ENCODE peak calls at places on chromosomes 6 and 20, in six cellular contexts. I is AML-193; N is left lung; F is T-helper 2 cell; G is CD4-positive, alpha-beta T cell; Q is stimulated activated CD4-positive, alpha-beta T cell treated with anti-CD3 and anti-CD28 coated beads, Interleukin-1b, Interleukin-23, amount 100 ng/mL, for 1 hour. T is an unnamed sample.

GRCh38 chr20:2767768-2768631 is 32.4 kb downstream of the CPXM1 start:
- DNase-seq in N (peak), Q (no peak), F (no peak), G (no peak), I (no peak), T (no peak)

GRCh38 chr6:100078509-100078908 is 84.5 kb upstream of the MCHR2 start:
- DNase-seq in I (no peak), G (no peak), F (peak), N (no peak), Q (no peak), T (no peak)

GRCh38 chr20:44644384-44645131 is 6.9 kb downstream of the ADA start:
- DNase-seq in F (peak), G (peak), Q (no peak), I (no peak), N (no peak), T (peak)

GRCh38 chr6:119340766-119341487 is 8.6 kb downstream of the MAN1A1 start:
- DNase-seq in G (no peak), F (peak), N (no peak), Q (no peak), I (no peak), T (no peak)

GRCh38 chr6:46130665-46131064 is 876 bp downstream of the ENPP4 start:
- DNase-seq in Q (no peak), N (no peak), G (no peak), I (peak), F (peak), T (no peak)

GRCh38 chr6:148885154-148885870 is 138.5 kb downstream of the UST start:
- DNase-seq in Q (no peak), G (no peak), F (no peak), N (no peak), I (no peak), T (no peak)

GRCh38 chr6:146913842-146914562 is 290.2 kb upstream of the STXBP5 start:
- DNase-seq in N (peak), I (no peak), G (no peak), F (peak), Q (no peak), T (peak)

GRCh38 chr6:20952605-20953004 is 418.3 kb downstream of the CDKAL1 start:
- DNase-seq in Q (no peak), F (no peak), N (no peak), I (no peak), G (no peak), T (no peak)

GRCh38 chr6:44016131-44016870 is 111.0 kb downstream of the MRPL14 start:
- DNase-seq in Q (no peak), G (no peak), I (no peak), N (no peak), F (no peak), T (no peak)

GRCh38 chr20:9301129-9302072 is 213.0 kb upstream of the LAMP5 start:
- DNase-seq in G (no peak), N (no peak), I (no peak), Q (no peak), F (no peak), T (no peak)

GRCh38 chr6:23414204-23414501 is 711.9 kb upstream of the NRSN1 start:
- DNase-seq in G (no peak), F (no peak), Q (no peak), N (no peak), I (no peak), T (no peak)

GRCh38 chr20:59222982-59223610 is 59.5 kb downstream of the ZNF831 start:
- DNase-seq in N (no peak), G (no peak), Q (no peak), I (no peak), F (no peak), T (no peak)

GRCh38 chr20:44734938-44735337 is 10.7 kb upstream of the KCNK15 start:
- DNase-seq in N (no peak), F (no peak), G (no peak), Q (no peak), I (no peak), T (no peak)

GRCh38 chr6:71309666-71310065 is 21.1 kb downstream of the OGFRL1 start:
- DNase-seq in Q (no peak), G (no peak), F (no peak), N (no peak), I (no peak), T (no peak)

GRCh38 chr6:122033564-122034181 is 365.8 kb upstream of the HSF2 start:
- DNase-seq in F (peak), N (no peak), Q (no peak), I (peak), G (no peak), T (no peak)

T was measured in activated CD4-positive, alpha-beta memory T cell treated with anti-CD3 and anti-CD28 coated beads for 36 hours.